ENCODE peak calls at places on chromosomes 7 and 10, in eight cellular contexts. One of them, this sample, is unnamed.

GRCh38 chr7:92359801-92360200 is 87.5 kb upstream of the GATAD1 start:
- DNase-seq in left cardiac atrium: no peak
- DNase-seq in effector memory CD4-positive, alpha-beta T cell: no peak
- DNase-seq in activated CD4-positive, CD25-positive, alpha-beta regulatory T cell treated with anti-CD3 and anti-CD28 coated beads, Interleukin-2, amount 50 U/mL, for 72 hours: no peak
- DNase-seq in fibroblast of the conjunctiva: no peak
- DNase-seq in mucosa of gallbladder: no peak
- DNase-seq in stimulated activated CD4-positive, alpha-beta T cell treated with anti-CD3 and anti-CD28 coated beads, Interleukin-2, amount 100 ng/mL, for 48 hours: no peak
- DNase-seq in COR-L47: no peak
- DNase-seq in this sample: no peak

GRCh38 chr10:107215681-107216080 is 51.2 kb upstream of the SORCS1 start:
- DNase-seq in activated CD4-positive, CD25-positive, alpha-beta regulatory T cell treated with anti-CD3 and anti-CD28 coated beads, Interleukin-2, amount 50 U/mL, for 72 hours: no peak
- DNase-seq in fibroblast of the conjunctiva: no peak
- DNase-seq in left cardiac atrium: no peak
- DNase-seq in effector memory CD4-positive, alpha-beta T cell: no peak
- DNase-seq in mucosa of gallbladder: no peak
- DNase-seq in stimulated activated CD4-positive, alpha-beta T cell treated with anti-CD3 and anti-CD28 coated beads, Interleukin-2, amount 100 ng/mL, for 48 hours: no peak
- DNase-seq in COR-L47: no peak
- DNase-seq in this sample: no peak

GRCh38 chr10:103716206-103717160 is 138.9 kb downstream of the SH3PXD2A start:
- DNase-seq in effector memory CD4-positive, alpha-beta T cell: no peak
- DNase-seq in stimulated activated CD4-positive, alpha-beta T cell treated with anti-CD3 and anti-CD28 coated beads, Interleukin-2, amount 100 ng/mL, for 48 hours: no peak
- DNase-seq in fibroblast of the conjunctiva: no peak
- DNase-seq in left cardiac atrium: no peak
- DNase-seq in COR-L47: no peak
- DNase-seq in activated CD4-positive, CD25-positive, alpha-beta regulatory T cell treated with anti-CD3 and anti-CD28 coated beads, Interleukin-2, amount 50 U/mL, for 72 hours: no peak
- DNase-seq in mucosa of gallbladder: peak
- DNase-seq in this sample: no peak

GRCh38 chr10:82742478-82742877 is 867.5 kb downstream of the NRG3 start:
- DNase-seq in stimulated activated CD4-positive, alpha-beta T cell treated with anti-CD3 and anti-CD28 coated beads, Interleukin-2, amount 100 ng/mL, for 48 hours: no peak
- DNase-seq in effector memory CD4-positive, alpha-beta T cell: no peak
- DNase-seq in COR-L47: no peak
- DNase-seq in activated CD4-positive, CD25-positive, alpha-beta regulatory T cell treated with anti-CD3 and anti-CD28 coated beads, Interleukin-2, amount 50 U/mL, for 72 hours: no peak
- DNase-seq in fibroblast of the conjunctiva: peak
- DNase-seq in left cardiac atrium: no peak
- DNase-seq in mucosa of gallbladder: peak
- DNase-seq in this sample: no peak

GRCh38 chr10:77836299-77836820 is 90.2 kb downstream of the DLG5 start:
- DNase-seq in COR-L47: peak
- DNase-seq in activated CD4-positive, CD25-positive, alpha-beta regulatory T cell treated with anti-CD3 and anti-CD28 coated beads, Interleukin-2, amount 50 U/mL, for 72 hours: peak
- DNase-seq in effector memory CD4-positive, alpha-beta T cell: peak
- DNase-seq in left cardiac atrium: peak
- DNase-seq in fibroblast of the conjunctiva: no peak
- DNase-seq in stimulated activated CD4-positive, alpha-beta T cell treated with anti-CD3 and anti-CD28 coated beads, Interleukin-2, amount 100 ng/mL, for 48 hours: peak
- DNase-seq in mucosa of gallbladder: peak
- DNase-seq in this sample: peak

GRCh38 chr7:115357213-115357999 is 435.5 kb downstream of the MDFIC start:
- DNase-seq in left cardiac atrium: no peak
- DNase-seq in fibroblast of the conjunctiva: no peak
- DNase-seq in mucosa of gallbladder: no peak
- DNase-seq in effector memory CD4-positive, alpha-beta T cell: no peak
- DNase-seq in COR-L47: peak
- DNase-seq in activated CD4-positive, CD25-positive, alpha-beta regulatory T cell treated with anti-CD3 and anti-CD28 coated beads, Interleukin-2, amount 50 U/mL, for 72 hours: no peak
- DNase-seq in stimulated activated CD4-positive, alpha-beta T cell treated with anti-CD3 and anti-CD28 coated beads, Interleukin-2, amount 100 ng/mL, for 48 hours: no peak
- DNase-seq in this sample: no peak

GRCh38 chr7:130490888-130491771 is 755 bp upstream of the MEST start:
- DNase-seq in effector memory CD4-positive, alpha-beta T cell: no peak
- DNase-seq in fibroblast of the conjunctiva: no peak
- DNase-seq in COR-L47: no peak
- DNase-seq in mucosa of gallbladder: no peak
- DNase-seq in activated CD4-positive, CD25-positive, alpha-beta regulatory T cell treated with anti-CD3 and anti-CD28 coated beads, Interleukin-2, amount 50 U/mL, for 72 hours: peak
- DNase-seq in stimulated activated CD4-positive, alpha-beta T cell treated with anti-CD3 and anti-CD28 coated beads, Interleukin-2, amount 100 ng/mL, for 48 hours: peak
- DNase-seq in left cardiac atrium: peak
- DNase-seq in this sample: no peak

GRCh38 chr7:75595766-75596165 is 103.6 kb downstream of the SPDYE5 start:
- DNase-seq in mucosa of gallbladder: no peak
- DNase-seq in stimulated activated CD4-positive, alpha-beta T cell treated with anti-CD3 and anti-CD28 coated beads, Interleukin-2, amount 100 ng/mL, for 48 hours: no peak
- DNase-seq in effector memory CD4-positive, alpha-beta T cell: no peak
- DNase-seq in left cardiac atrium: no peak
- DNase-seq in fibroblast of the conjunctiva: no peak
- DNase-seq in COR-L47: no peak
- DNase-seq in activated CD4-positive, CD25-positive, alpha-beta regulatory T cell treated with anti-CD3 and anti-CD28 coated beads, Interleukin-2, amount 50 U/mL, for 72 hours: no peak
- DNase-seq in this sample: no peak

GRCh38 chr7:157139142-157140117 is 704 bp downstream of the UBE3C start:
- DNase-seq in left cardiac atrium: peak
- DNase-seq in stimulated activated CD4-positive, alpha-beta T cell treated with anti-CD3 and anti-CD28 coated beads, Interleukin-2, amount 100 ng/mL, for 48 hours: peak
- DNase-seq in fibroblast of the conjunctiva: no peak
- DNase-seq in effector memory CD4-positive, alpha-beta T cell: peak
- DNase-seq in mucosa of gallbladder: peak
- DNase-seq in activated CD4-positive, CD25-positive, alpha-beta regulatory T cell treated with anti-CD3 and anti-CD28 coated beads, Interleukin-2, amount 50 U/mL, for 72 hours: peak
- DNase-seq in COR-L47: no peak
- DNase-seq in this sample: no peak

GRCh38 chr7:2024227-2024918 is 208.4 kb downstream of the MAD1L1 start:
- DNase-seq in COR-L47: no peak
- DNase-seq in activated CD4-positive, CD25-positive, alpha-beta regulatory T cell treated with anti-CD3 and anti-CD28 coated beads, Interleukin-2, amount 50 U/mL, for 72 hours: no peak
- DNase-seq in fibroblast of the conjunctiva: no peak
- DNase-seq in left cardiac atrium: peak
- DNase-seq in effector memory CD4-positive, alpha-beta T cell: no peak
- DNase-seq in stimulated activated CD4-positive, alpha-beta T cell treated with anti-CD3 and anti-CD28 coated beads, Interleukin-2, amount 100 ng/mL, for 48 hours: no peak
- DNase-seq in mucosa of gallbladder: no peak
- DNase-seq in this sample: peak

GRCh38 chr7:125074141-125074540 is 144.5 kb upstream of the POT1 start:
- DNase-seq in effector memory CD4-positive, alpha-beta T cell: no peak
- DNase-seq in COR-L47: no peak
- DNase-seq in activated CD4-positive, CD25-positive, alpha-beta regulatory T cell treated with anti-CD3 and anti-CD28 coated beads, Interleukin-2, amount 50 U/mL, for 72 hours: no peak
- DNase-seq in left cardiac atrium: no peak
- DNase-seq in mucosa of gallbladder: no peak
- DNase-seq in fibroblast of the conjunctiva: no peak
- DNase-seq in stimulated activated CD4-positive, alpha-beta T cell treated with anti-CD3 and anti-CD28 coated beads, Interleukin-2, amount 100 ng/mL, for 48 hours: no peak
- DNase-seq in this sample: no peak

GRCh38 chr7:91168766-91169518 is 95.3 kb upstream of the FZD1 start:
- DNase-seq in COR-L47: no peak
- DNase-seq in activated CD4-positive, CD25-positive, alpha-beta regulatory T cell treated with anti-CD3 and anti-CD28 coated beads, Interleukin-2, amount 50 U/mL, for 72 hours: no peak
- DNase-seq in fibroblast of the conjunctiva: no peak
- DNase-seq in effector memory CD4-positive, alpha-beta T cell: no peak
- DNase-seq in left cardiac atrium: no peak
- DNase-seq in mucosa of gallbladder: no peak
- DNase-seq in stimulated activated CD4-positive, alpha-beta T cell treated with anti-CD3 and anti-CD28 coated beads, Interleukin-2, amount 100 ng/mL, for 48 hours: no peak
- DNase-seq in this sample: no peak

GRCh38 chr7:3916146-3916545 is 615.1 kb downstream of the SDK1 start:
- DNase-seq in stimulated activated CD4-positive, alpha-beta T cell treated with anti-CD3 and anti-CD28 coated beads, Interleukin-2, amount 100 ng/mL, for 48 hours: no peak
- DNase-seq in mucosa of gallbladder: no peak
- DNase-seq in COR-L47: no peak
- DNase-seq in fibroblast of the conjunctiva: no peak
- DNase-seq in effector memory CD4-positive, alpha-beta T cell: no peak
- DNase-seq in left cardiac atrium: no peak
- DNase-seq in activated CD4-positive, CD25-positive, alpha-beta regulatory T cell treated with anti-CD3 and anti-CD28 coated beads, Interleukin-2, amount 50 U/mL, for 72 hours: no peak
- DNase-seq in this sample: no peak

GRCh38 chr10:127228195-127228785 is 31.9 kb upstream of the INSYN2A start:
- DNase-seq in fibroblast of the conjunctiva: no peak
- DNase-seq in effector memory CD4-positive, alpha-beta T cell: no peak
- DNase-seq in COR-L47: no peak
- DNase-seq in left cardiac atrium: no peak
- DNase-seq in activated CD4-positive, CD25-positive, alpha-beta regulatory T cell treated with anti-CD3 and anti-CD28 coated beads, Interleukin-2, amount 50 U/mL, for 72 hours: no peak
- DNase-seq in mucosa of gallbladder: no peak
- DNase-seq in stimulated activated CD4-positive, alpha-beta T cell treated with anti-CD3 and anti-CD28 coated beads, Interleukin-2, amount 100 ng/mL, for 48 hours: no peak
- DNase-seq in this sample: no peak

GRCh38 chr10:37700886-37701780 is 156.3 kb downstream of the ZNF248 start:
- DNase-seq in COR-L47: no peak
- DNase-seq in fibroblast of the conjunctiva: no peak
- DNase-seq in effector memory CD4-positive, alpha-beta T cell: no peak
- DNase-seq in left cardiac atrium: no peak
- DNase-seq in activated CD4-positive, CD25-positive, alpha-beta regulatory T cell treated with anti-CD3 and anti-CD28 coated beads, Interleukin-2, amount 50 U/mL, for 72 hours: no peak
- DNase-seq in mucosa of gallbladder: no peak
- DNase-seq in stimulated activated CD4-positive, alpha-beta T cell treated with anti-CD3 and anti-CD28 coated beads, Interleukin-2, amount 100 ng/mL, for 48 hours: no peak
- DNase-seq in this sample: no peak

GRCh38 chr7:56009695-56010094 is 41.5 kb downstream of the PSPH start:
- DNase-seq in activated CD4-positive, CD25-positive, alpha-beta regulatory T cell treated with anti-CD3 and anti-CD28 coated beads, Interleukin-2, amount 50 U/mL, for 72 hours: no peak
- DNase-seq in stimulated activated CD4-positive, alpha-beta T cell treated with anti-CD3 and anti-CD28 coated beads, Interleukin-2, amount 100 ng/mL, for 48 hours: no peak
- DNase-seq in mucosa of gallbladder: peak
- DNase-seq in COR-L47: peak
- DNase-seq in effector memory CD4-positive, alpha-beta T cell: no peak
- DNase-seq in fibroblast of the conjunctiva: no peak
- DNase-seq in left cardiac atrium: no peak
- DNase-seq in this sample: no peak

GRCh38 chr7:24756545-24756988 is 697 bp downstream of the GSDME start:
- DNase-seq in fibroblast of the conjunctiva: no peak
- DNase-seq in COR-L47: no peak
- DNase-seq in activated CD4-positive, CD25-positive, alpha-beta regulatory T cell treated with anti-CD3 and anti-CD28 coated beads, Interleukin-2, amount 50 U/mL, for 72 hours: no peak
- DNase-seq in stimulated activated CD4-positive, alpha-beta T cell treated with anti-CD3 and anti-CD28 coated beads, Interleukin-2, amount 100 ng/mL, for 48 hours: no peak
- DNase-seq in left cardiac atrium: peak
- DNase-seq in effector memory CD4-positive, alpha-beta T cell: no peak
- DNase-seq in mucosa of gallbladder: peak
- DNase-seq in this sample: no peak

GRCh38 chr10:78952018-78952417 is 116.7 kb upstream of the ZMIZ1 start:
- DNase-seq in stimulated activated CD4-positive, alpha-beta T cell treated with anti-CD3 and anti-CD28 coated beads, Interleukin-2, amount 100 ng/mL, for 48 hours: no peak
- DNase-seq in effector memory CD4-positive, alpha-beta T cell: no peak
- DNase-seq in activated CD4-positive, CD25-positive, alpha-beta regulatory T cell treated with anti-CD3 and anti-CD28 coated beads, Interleukin-2, amount 50 U/mL, for 72 hours: no peak
- DNase-seq in mucosa of gallbladder: no peak
- DNase-seq in fibroblast of the conjunctiva: no peak
- DNase-seq in COR-L47: no peak
- DNase-seq in left cardiac atrium: no peak
- DNase-seq in this sample: no peak

GRCh38 chr7:158165711-158166110 is 421.9 kb downstream of the PTPRN2 start:
- DNase-seq in mucosa of gallbladder: no peak
- DNase-seq in effector memory CD4-positive, alpha-beta T cell: no peak
- DNase-seq in COR-L47: no peak
- DNase-seq in left cardiac atrium: no peak
- DNase-seq in fibroblast of the conjunctiva: no peak
- DNase-seq in stimulated activated CD4-positive, alpha-beta T cell treated with anti-CD3 and anti-CD28 coated beads, Interleukin-2, amount 100 ng/mL, for 48 hours: no peak
- DNase-seq in activated CD4-positive, CD25-positive, alpha-beta regulatory T cell treated with anti-CD3 and anti-CD28 coated beads, Interleukin-2, amount 50 U/mL, for 72 hours: no peak
- DNase-seq in this sample: no peak

GRCh38 chr7:145698526-145699262 is 417.9 kb upstream of the CNTNAP2 start:
- DNase-seq in left cardiac atrium: no peak
- DNase-seq in fibroblast of the conjunctiva: no peak
- DNase-seq in stimulated activated CD4-positive, alpha-beta T cell treated with anti-CD3 and anti-CD28 coated beads, Interleukin-2, amount 100 ng/mL, for 48 hours: no peak
- DNase-seq in effector memory CD4-positive, alpha-beta T cell: no peak
- DNase-seq in mucosa of gallbladder: no peak
- DNase-seq in COR-L47: no peak
- DNase-seq in activated CD4-positive, CD25-positive, alpha-beta regulatory T cell treated with anti-CD3 and anti-CD28 coated beads, Interleukin-2, amount 50 U/mL, for 72 hours: no peak
- DNase-seq in this sample: no peak

GRCh38 chr7:1811850-1812692 is 142.0 kb downstream of the ELFN1 start:
- DNase-seq in activated CD4-positive, CD25-positive, alpha-beta regulatory T cell treated with anti-CD3 and anti-CD28 coated beads, Interleukin-2, amount 50 U/mL, for 72 hours: no peak
- DNase-seq in COR-L47: no peak
- DNase-seq in effector memory CD4-positive, alpha-beta T cell: no peak
- DNase-seq in fibroblast of the conjunctiva: no peak
- DNase-seq in mucosa of gallbladder: no peak
- DNase-seq in stimulated activated CD4-positive, alpha-beta T cell treated with anti-CD3 and anti-CD28 coated beads, Interleukin-2, amount 100 ng/mL, for 48 hours: no peak
- DNase-seq in left cardiac atrium: no peak
- DNase-seq in this sample: no peak

GRCh38 chr10:80185522-80186299 is 19.6 kb downstream of the ANXA11 start:
- DNase-seq in stimulated activated CD4-positive, alpha-beta T cell treated with anti-CD3 and anti-CD28 coated beads, Interleukin-2, amount 100 ng/mL, for 48 hours: no peak
- DNase-seq in mucosa of gallbladder: no peak
- DNase-seq in left cardiac atrium: peak
- DNase-seq in fibroblast of the conjunctiva: no peak
- DNase-seq in effector memory CD4-positive, alpha-beta T cell: no peak
- DNase-seq in activated CD4-positive, CD25-positive, alpha-beta regulatory T cell treated with anti-CD3 and anti-CD28 coated beads, Interleukin-2, amount 50 U/mL, for 72 hours: no peak
- DNase-seq in COR-L47: no peak
- DNase-seq in this sample: no peak

GRCh38 chr7:26627221-26627620 is 237.2 kb downstream of the SKAP2 start:
- DNase-seq in fibroblast of the conjunctiva: no peak
- DNase-seq in COR-L47: no peak
- DNase-seq in mucosa of gallbladder: no peak
- DNase-seq in left cardiac atrium: no peak
- DNase-seq in stimulated activated CD4-positive, alpha-beta T cell treated with anti-CD3 and anti-CD28 coated beads, Interleukin-2, amount 100 ng/mL, for 48 hours: no peak
- DNase-seq in effector memory CD4-positive, alpha-beta T cell: no peak
- DNase-seq in activated CD4-positive, CD25-positive, alpha-beta regulatory T cell treated with anti-CD3 and anti-CD28 coated beads, Interleukin-2, amount 50 U/mL, for 72 hours: no peak
- DNase-seq in this sample: no peak

GRCh38 chr7:106102387-106102966 is 9.6 kb downstream of the SYPL1 start:
- DNase-seq in left cardiac atrium: no peak
- DNase-seq in mucosa of gallbladder: no peak
- DNase-seq in activated CD4-positive, CD25-positive, alpha-beta regulatory T cell treated with anti-CD3 and anti-CD28 coated beads, Interleukin-2, amount 50 U/mL, for 72 hours: no peak
- DNase-seq in fibroblast of the conjunctiva: no peak
- DNase-seq in effector memory CD4-positive, alpha-beta T cell: no peak
- DNase-seq in stimulated activated CD4-positive, alpha-beta T cell treated with anti-CD3 and anti-CD28 coated beads, Interleukin-2, amount 100 ng/mL, for 48 hours: no peak
- DNase-seq in COR-L47: no peak
- DNase-seq in this sample: no peak

This sample was measured in GDM1.